ENCODE peak calls at places on chromosomes 4 and X, in ten cellular contexts. X is HepG2; Z is stimulated activated CD4-positive, alpha-beta T cell treated with anti-CD3 and anti-CD28 coated beads, Interleukin-1b, Interleukin-23, amount 100 ng/mL, for 24 hours; G is fibroblast of pulmonary artery; C is NCI-H1105; Y is SK-N-SH; B is ascending aorta; D is CD8-positive, alpha-beta T cell; H is activated naive CD8-positive, alpha-beta T cell treated with anti-CD3 and anti-CD28 coated beads, Interleukin-2, amount 50 U/mL, for 16 hours; F is CD4-positive, alpha-beta T cell. R is an unnamed sample.

GRCh38 chr4:7719354-7720174 is 220.1 kb downstream of the AFAP1 start:
- DNase-seq in X (peak; percentile 29), Z (peak; percentile 44), G (peak; percentile 31), C (no peak), Y (peak; percentile 96), B (no peak), D (peak; percentile 50), H (peak; percentile 29), F (peak; percentile 53), R (peak; percentile 24)

GRCh38 chr4:163331629-163332360 is 601 bp downstream of the NPY1R start:
- DNase-seq in X (no peak), Z (no peak), G (peak; percentile 28), C (peak; percentile 30), Y (peak; percentile 36), B (peak; percentile 73), D (no peak), H (no peak), F (no peak), R (peak; percentile 24)

GRCh38 chrX:9907645-9908387 is 59.3 kb upstream of the CLDN34 start:
- DNase-seq in X (no peak), Z (no peak), G (peak; percentile 83), C (no peak), Y (no peak), B (no peak), D (no peak), H (no peak), F (no peak), R (peak; percentile 47)

GRCh38 chrX:22406332-22406731 is 133.6 kb downstream of the CBLL2 start:
- DNase-seq in X (no peak), Z (no peak), G (no peak), C (no peak), Y (no peak), B (no peak), D (no peak), H (no peak), F (no peak), R (peak; percentile 65)

GRCh38 chrX:48617542-48618340 is 20.4 kb downstream of the WDR13 start:
- DNase-seq in X (no peak), Z (no peak), G (peak; percentile 13), C (no peak), Y (no peak), B (no peak), D (no peak), H (no peak), F (no peak), R (peak; percentile 16)

GRCh38 chr4:121698119-121698732 is 1.4 kb upstream of the ANXA5 start:
- DNase-seq in X (no peak), Z (no peak), G (no peak), C (no peak), Y (no peak), B (no peak), D (no peak), H (no peak), F (no peak), R (no peak)

GRCh38 chr4:23789765-23790164 is 100.1 kb downstream of the PPARGC1A start:
- DNase-seq in X (peak; percentile 28), Z (no peak), G (peak; percentile 72), C (no peak), Y (no peak), B (peak; percentile 72), D (no peak), H (no peak), F (no peak), R (no peak)

GRCh38 chr4:128653514-128654420 is 155.7 kb upstream of the JADE1 start:
- DNase-seq in X (no peak), Z (no peak), G (peak; percentile 87), C (no peak), Y (no peak), B (no peak), D (no peak), H (no peak), F (no peak), R (no peak)

GRCh38 chr4:13980317-13980716 is 352.8 kb upstream of the BOD1L1 start:
- DNase-seq in X (no peak), Z (no peak), G (peak; percentile 71), C (no peak), Y (no peak), B (no peak), D (no peak), H (no peak), F (no peak), R (no peak)

GRCh38 chrX:19799319-19800182 is 87.8 kb downstream of the SH3KBP1 start:
- DNase-seq in X (no peak), Z (no peak), G (peak; percentile 36), C (no peak), Y (no peak), B (no peak), D (peak; percentile 69), H (no peak), F (peak; percentile 42), R (peak; percentile 55)

R was measured in endothelial cell of umbilical vein.